ENCODE peak calls at places on chromosomes 1 and 21, in eight cellular contexts. H, U, C, T, E, R, L and Q are unnamed samples.

GRCh38 chr1:154727409-154727808 is 119.4 kb upstream of the ADAR start:
- DNase-seq in H (no peak), U (no peak), L (no peak), T (no peak), E (no peak), C (no peak), R (no peak), Q (no peak)

GRCh38 chr21:42234026-42234425 is 15.1 kb downstream of the ABCG1 start:
- DNase-seq in R (no peak), T (no peak), E (no peak), L (no peak), U (no peak), H (no peak), C (no peak), Q (no peak)

GRCh38 chr1:157724537-157725213 is 24.1 kb upstream of the FCRL3 start:
- DNase-seq in C (no peak), R (no peak), E (no peak), T (peak), U (no peak), H (no peak), L (no peak), Q (no peak)

GRCh38 chr1:153509729-153510354 is 25.9 kb downstream of the S100A6 start:
- DNase-seq in C (no peak), H (peak), L (peak), T (peak), R (peak), E (no peak), U (peak), Q (no peak)

GRCh38 chr1:32200226-32201010 is at the start of gene CCDC28B:
- DNase-seq in E (peak), L (peak), T (peak), U (peak), H (peak), C (no peak), R (peak), Q (peak)

GRCh38 chr21:36337099-36337509 is 17.1 kb downstream of the MORC3 start:
- DNase-seq in E (no peak), H (no peak), L (no peak), R (peak), C (peak), U (no peak), T (no peak), Q (no peak)

GRCh38 chr1:235329139-235329808 is 904 bp downstream of the GGPS1 start:
- DNase-seq in U (peak), T (no peak), C (peak), R (peak), H (peak), L (no peak), E (peak), Q (no peak)

GRCh38 chr1:65812065-65812464 is 19.4 kb downstream of the PDE4B start:
- DNase-seq in U (no peak), T (peak), E (peak), H (peak), C (peak), R (peak), L (peak), Q (no peak)

GRCh38 chr21:37700641-37701202 is 215.5 kb downstream of the KCNJ6 start:
- DNase-seq in R (peak), T (peak), E (peak), H (peak), C (no peak), L (peak), U (peak), Q (no peak)

GRCh38 chr1:248793592-248793991 is 32.1 kb downstream of the SH3BP5L start:
- DNase-seq in R (no peak), E (no peak), T (peak), H (peak), L (no peak), U (no peak), C (no peak), Q (no peak)

GRCh38 chr1:43058545-43059360 is 100.1 kb upstream of the SLC2A1 start:
- DNase-seq in L (peak), U (peak), H (peak), T (no peak), C (no peak), R (peak), E (peak), Q (no peak)

GRCh38 chr1:56081151-56081550 is 498.2 kb downstream of the PLPP3 start:
- DNase-seq in R (peak), C (no peak), H (no peak), E (peak), T (no peak), U (no peak), L (no peak), Q (no peak)

GRCh38 chr1:204155881-204156280 is 4.0 kb upstream of the ETNK2 start:
- DNase-seq in H (no peak), C (no peak), U (no peak), L (no peak), T (no peak), R (no peak), E (no peak), Q (no peak)

GRCh38 chr21:43778469-43779335 is 2.6 kb upstream of the CSTB start:
- DNase-seq in R (peak), H (peak), L (no peak), E (no peak), C (no peak), T (no peak), U (no peak), Q (no peak)

GRCh38 chr1:19643113-19643512 is 998 bp upstream of the NBL1 start:
- DNase-seq in E (no peak), L (peak), H (no peak), R (peak), U (no peak), T (no peak), C (no peak), Q (no peak)

GRCh38 chr1:39497570-39497969 is 6.1 kb downstream of the BMP8A start:
- DNase-seq in E (no peak), T (no peak), L (no peak), C (no peak), R (no peak), U (no peak), H (no peak), Q (no peak)

GRCh38 chr1:160625725-160626498 is 20.9 kb downstream of the SLAMF1 start:
- DNase-seq in T (no peak), L (no peak), E (no peak), U (no peak), C (no peak), H (peak), R (peak), Q (no peak)

GRCh38 chr21:42233067-42233981 is 14.4 kb downstream of the ABCG1 start:
- DNase-seq in R (peak), E (peak), U (peak), L (peak), T (peak), H (peak), C (peak), Q (no peak)

GRCh38 chr1:193104496-193104905 is 713 bp downstream of the GLRX2 start:
- DNase-seq in C (peak), U (peak), H (peak), E (peak), L (no peak), T (no peak), R (peak), Q (peak)

GRCh38 chr1:28447674-28448073 is 58.2 kb upstream of the RCC1 start:
- DNase-seq in E (no peak), H (no peak), L (no peak), C (no peak), T (no peak), U (no peak), R (no peak), Q (no peak)

GRCh38 chr1:203364806-203365205 is 13.9 kb upstream of the FMOD start:
- DNase-seq in C (no peak), U (no peak), E (no peak), H (no peak), R (no peak), L (no peak), T (no peak), Q (no peak)

GRCh38 chr1:25898223-25899015 is 7.8 kb downstream of the STMN1 start:
- DNase-seq in U (no peak), H (no peak), L (no peak), C (no peak), R (no peak), E (no peak), T (no peak), Q (no peak)

GRCh38 chr1:247224822-247225221 is 31.1 kb upstream of the VN1R5 start:
- DNase-seq in E (no peak), H (no peak), U (no peak), C (no peak), T (no peak), L (no peak), R (no peak), Q (no peak)

GRCh38 chr1:70487910-70488665 is 77.0 kb downstream of the CTH start:
- DNase-seq in R (peak), L (no peak), E (peak), U (peak), T (no peak), H (peak), C (no peak), Q (no peak)

GRCh38 chr1:205064741-205065316 is 19.4 kb downstream of the TMEM81 start:
- DNase-seq in E (no peak), H (no peak), U (no peak), C (no peak), R (no peak), L (no peak), T (no peak), Q (peak)

GRCh38 chr21:20311388-20311787 is 686.8 kb upstream of the NCAM2 start:
- DNase-seq in C (no peak), R (no peak), H (no peak), T (no peak), E (no peak), U (no peak), L (no peak), Q (no peak)

GRCh38 chr1:168180148-168180524 is 1.4 kb downstream of the TIPRL start:
- DNase-seq in H (no peak), U (no peak), R (no peak), T (no peak), E (no peak), L (peak), C (no peak), Q (no peak)

GRCh38 chr1:29426701-29427279 is 190.5 kb downstream of the PTPRU start:
- DNase-seq in C (no peak), T (no peak), E (peak), R (no peak), L (no peak), H (no peak), U (no peak), Q (no peak)

GRCh38 chr1:206048582-206048981 is 4.4 kb upstream of the RHEX start:
- DNase-seq in T (no peak), U (no peak), C (no peak), L (peak), R (no peak), E (peak), H (no peak), Q (no peak)

GRCh38 chr1:59678065-59678808 is 136.5 kb upstream of the HOOK1 start:
- DNase-seq in C (no peak), L (peak), U (no peak), H (no peak), R (peak), T (no peak), E (no peak), Q (no peak)